ENCODE peak calls at places on chromosomes 4 and X, in five cellular contexts. P, I, R, Q and Z are unnamed samples.

GRCh38 chrX:138996268-138996667 is 284.8 kb upstream of the FGF13 start:
- DNase-seq in P (no peak), I (no peak), R (no peak), Q (no peak), Z (no peak)

GRCh38 chr4:24519649-24520048 is 64.7 kb downstream of the DHX15 start:
- DNase-seq in P (no peak), I (no peak), R (no peak), Q (no peak), Z (no peak)

GRCh38 chr4:141909541-141909940 is 273.2 kb downstream of the IL15 start:
- DNase-seq in P (no peak), I (no peak), R (no peak), Q (no peak), Z (no peak)

GRCh38 chrX:12877386-12877785 is 10.5 kb downstream of the TLR7 start:
- DNase-seq in P (no peak), I (no peak), R (no peak), Q (no peak), Z (no peak)

GRCh38 chr4:7861440-7861881 is 78.2 kb downstream of the AFAP1 start:
- DNase-seq in P (no peak), I (peak), R (no peak), Q (no peak), Z (no peak)

GRCh38 chrX:20378291-20378920 is 111.7 kb upstream of the RPS6KA3 start:
- DNase-seq in P (no peak), I (no peak), R (no peak), Q (no peak), Z (no peak)

GRCh38 chr4:108828620-108829019 is 65.8 kb upstream of the ETNPPL start:
- DNase-seq in P (no peak), I (no peak), R (no peak), Q (no peak), Z (no peak)

GRCh38 chr4:169909897-169910296 is 116.3 kb downstream of the MFAP3L start:
- DNase-seq in P (no peak), I (no peak), R (no peak), Q (no peak), Z (no peak)

GRCh38 chrX:31658360-31658759 is 586.5 kb upstream of the FTHL17 start:
- DNase-seq in P (no peak), I (no peak), R (no peak), Q (no peak), Z (no peak)

GRCh38 chrX:136200466-136200865 is 50.7 kb downstream of the MAP7D3 start:
- DNase-seq in P (no peak), I (no peak), R (no peak), Q (no peak), Z (no peak)

GRCh38 chr4:112511294-112512118 is 4.5 kb downstream of the NEUROG2 start:
- DNase-seq in P (no peak), I (no peak), R (no peak), Q (no peak), Z (no peak)

GRCh38 chrX:13938053-13938765 is 91.5 kb downstream of the GEMIN8 start:
- DNase-seq in P (no peak), I (peak), R (no peak), Q (no peak), Z (no peak)

GRCh38 chrX:39144965-39145364 is 343.7 kb downstream of the MID1IP1 start:
- DNase-seq in P (no peak), I (no peak), R (no peak), Q (no peak), Z (no peak)

GRCh38 chr4:37758226-37758625 is 68.3 kb upstream of the PGM2 start:
- DNase-seq in P (peak), I (no peak), R (no peak), Q (peak), Z (no peak)

GRCh38 chr4:8641931-8642650 is 49.5 kb downstream of the CPZ start:
- DNase-seq in P (no peak), I (no peak), R (peak), Q (peak), Z (no peak)

GRCh38 chr4:133154725-133155124 is 5.6 kb downstream of the PCDH10 start:
- DNase-seq in P (no peak), I (no peak), R (no peak), Q (no peak), Z (no peak)

GRCh38 chr4:2931765-2932560 is 31.2 kb downstream of the NOP14 start:
- DNase-seq in P (peak), I (peak), R (peak), Q (peak), Z (no peak)

GRCh38 chrX:143669395-143669794 is 33.5 kb upstream of the SLITRK4 start:
- DNase-seq in P (no peak), I (no peak), R (no peak), Q (no peak), Z (no peak)

GRCh38 chr4:186134254-186134653 is 29.8 kb downstream of the FAM149A start:
- DNase-seq in P (no peak), I (no peak), R (no peak), Q (no peak), Z (no peak)

GRCh38 chr4:75028196-75028854 is 95.4 kb downstream of the PARM1 start:
- DNase-seq in P (no peak), I (no peak), R (no peak), Q (no peak), Z (no peak)

GRCh38 chr4:139666735-139667266 is 1.2 kb downstream of the MGST2 start:
- DNase-seq in P (no peak), I (no peak), R (peak), Q (peak), Z (no peak)

GRCh38 chr4:83171640-83172039 is 57.1 kb upstream of the PLAC8 start:
- DNase-seq in P (no peak), I (no peak), R (no peak), Q (no peak), Z (no peak)

GRCh38 chrX:93874554-93874953 is 200.5 kb downstream of the FAM133A start:
- DNase-seq in P (no peak), I (peak), R (no peak), Q (no peak), Z (no peak)

GRCh38 chrX:129824620-129825019 is 19.1 kb downstream of the ZDHHC9 start:
- DNase-seq in P (no peak), I (no peak), R (no peak), Q (no peak), Z (no peak)

GRCh38 chrX:143648705-143649104 is 12.8 kb upstream of the SLITRK4 start:
- DNase-seq in P (no peak), I (peak), R (no peak), Q (no peak), Z (no peak)

GRCh38 chr4:173490817-173491518 is 39.1 kb downstream of the HAND2 start:
- DNase-seq in P (no peak), I (no peak), R (no peak), Q (no peak), Z (no peak)

GRCh38 chrX:19799319-19800182 is 87.8 kb downstream of the SH3KBP1 start:
- DNase-seq in P (no peak), I (no peak), R (no peak), Q (no peak), Z (peak)

GRCh38 chrX:105651052-105651451 is 171.3 kb upstream of the NRK start:
- DNase-seq in P (no peak), I (no peak), R (no peak), Q (no peak), Z (no peak)

GRCh38 chr4:11634283-11634682 is 205.6 kb upstream of the HS3ST1 start:
- DNase-seq in P (no peak), I (no peak), R (no peak), Q (no peak), Z (no peak)

GRCh38 chr4:141686146-141686775 is 49.9 kb downstream of the IL15 start:
- DNase-seq in P (no peak), I (no peak), R (no peak), Q (no peak), Z (no peak)

GRCh38 chrX:24647257-24648058 is at the start of gene PCYT1B:
- DNase-seq in P (peak), I (peak), R (peak), Q (peak), Z (peak)

GRCh38 chr4:112515278-112516075 is 503 bp downstream of the NEUROG2 start:
- DNase-seq in P (no peak), I (peak), R (no peak), Q (no peak), Z (no peak)

GRCh38 chr4:110532901-110533589 is 57.1 kb downstream of the ENPEP start:
- DNase-seq in P (no peak), I (no peak), R (no peak), Q (no peak), Z (no peak)

GRCh38 chr4:127598656-127599055 is 34.1 kb upstream of the INTU start:
- DNase-seq in P (no peak), I (no peak), R (no peak), Q (no peak), Z (no peak)

GRCh38 chr4:80219301-80220025 is 22.2 kb downstream of the PRDM8 start:
- DNase-seq in P (no peak), I (no peak), R (no peak), Q (no peak), Z (no peak)

GRCh38 chr4:122728781-122729330 is 3.6 kb upstream of the BBS12 start:
- DNase-seq in P (no peak), I (no peak), R (no peak), Q (no peak), Z (no peak)

GRCh38 chr4:122739174-122739573 is 6.7 kb downstream of the BBS12 start:
- DNase-seq in P (no peak), I (no peak), R (no peak), Q (no peak), Z (no peak)

GRCh38 chr4:122731676-122732075 is 828 bp upstream of the BBS12 start:
- DNase-seq in P (no peak), I (no peak), R (no peak), Q (no peak), Z (no peak)

GRCh38 chr4:122732329-122733026 is at the start of gene BBS12:
- DNase-seq in P (peak), I (peak), R (peak), Q (peak), Z (peak)

GRCh38 chr4:122733805-122734155 is 1.3 kb downstream of the BBS12 start:
- DNase-seq in P (no peak), I (no peak), R (no peak), Q (no peak), Z (no peak)
- H3K27ac ChIP-seq in P (no peak), I (no peak), R (peak), Q (peak), Z (no peak)

DNA sequence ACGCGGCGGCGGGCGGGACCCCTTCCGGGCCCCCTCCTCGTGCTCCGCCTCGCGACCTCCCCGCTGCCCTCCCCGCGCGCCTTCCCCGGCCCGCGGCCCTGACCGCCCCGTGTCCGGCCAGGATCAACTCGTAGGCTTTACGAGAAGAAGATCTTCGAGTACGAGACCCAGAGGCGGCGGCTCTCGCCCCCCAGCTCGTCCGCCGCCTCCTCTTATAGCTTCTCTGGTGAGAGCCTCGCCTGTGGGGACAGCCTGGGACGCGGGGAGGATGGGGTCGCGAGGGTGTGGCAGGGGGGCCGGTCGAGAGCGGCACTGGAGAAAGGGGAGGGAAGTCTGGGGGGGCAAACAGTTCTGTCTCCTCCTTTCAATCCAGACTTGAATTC is 465 bp downstream of the EMD start:
- DNase-seq in P (no peak), I (no peak), R (no peak), Q (no peak), Z (no peak)
- H3K27ac ChIP-seq in P (peak), I (no peak), R (peak), Q (peak), Z (peak)

GRCh38 chr4:4284827-4285618 is 4.9 kb downstream of the LYAR start:
- DNase-seq in P (no peak), I (no peak), R (no peak), Q (no peak), Z (no peak)

GRCh38 chr4:4288098-4288497 is 1.9 kb downstream of the LYAR start:
- DNase-seq in P (no peak), I (no peak), R (no peak), Q (no peak), Z (no peak)

GRCh38 chr4:4289930-4290850 is at the start of the genes LYAR and ZBTB49:
- DNase-seq in P (peak), I (peak), R (peak), Q (peak), Z (peak)

GRCh38 chr4:4289575-4289929 is 402 bp downstream of the LYAR start:
- DNase-seq in P (no peak), I (no peak), R (no peak), Q (no peak), Z (no peak)

GRCh38 chr4:4289055-4289454 is 899 bp downstream of the LYAR start:
- DNase-seq in P (no peak), I (no peak), R (no peak), Q (no peak), Z (no peak)
- H3K27ac ChIP-seq in P (no peak), I (no peak), R (no peak), Q (no peak), Z (no peak)

GRCh38 chrX:47562615-47563243 is 1.7 kb downstream of the ARAF start:
- DNase-seq in P (no peak), I (no peak), R (no peak), Q (no peak), Z (no peak)

GRCh38 chrX:47561653-47562151 is 697 bp downstream of the ARAF start:
- DNase-seq in P (no peak), I (no peak), R (no peak), Q (no peak), Z (no peak)

GRCh38 chrX:47564438-47565085 is 3.6 kb downstream of the ARAF start:
- DNase-seq in P (no peak), I (no peak), R (no peak), Q (no peak), Z (no peak)

GRCh38 chrX:47560831-47561652 is at the start of gene ARAF:
- DNase-seq in P (peak), I (peak), R (peak), Q (peak), Z (peak)

DNA sequence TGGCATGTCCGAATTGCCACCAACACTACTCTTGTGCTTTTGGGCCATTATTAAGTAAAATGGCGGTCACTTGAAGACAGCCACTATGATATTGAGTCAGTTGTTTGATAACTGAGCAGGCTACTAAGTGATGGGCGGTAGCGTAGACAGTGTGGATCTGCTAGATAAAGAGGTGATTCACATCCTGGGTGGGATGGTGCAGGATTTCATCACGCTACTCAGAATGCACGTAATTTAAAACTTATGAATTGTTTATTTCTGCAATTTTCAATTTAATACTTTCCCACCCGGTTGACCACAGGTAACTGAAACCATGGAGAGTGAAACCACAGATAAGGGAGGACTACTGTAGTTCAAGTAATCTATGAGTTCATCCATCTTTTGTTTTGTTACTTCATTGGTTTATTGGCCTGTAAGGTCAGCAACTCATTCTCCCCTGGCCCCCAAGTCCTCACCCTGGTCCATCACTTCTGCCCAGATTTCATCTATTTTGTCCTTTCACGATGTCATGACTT is 2.9 kb downstream of the ARAF start:
- DNase-seq in P (no peak), I (no peak), R (no peak), Q (no peak), Z (no peak)
- H3K27ac ChIP-seq in P (no peak), I (no peak), R (no peak), Q (no peak), Z (no peak)

GRCh38 chr4:40280586-40280985 is 54.5 kb upstream of the CHRNA9 start:
- DNase-seq in P (no peak), I (no peak), R (no peak), Q (no peak), Z (no peak)
- H3K27ac ChIP-seq in P (no peak), I (no peak), R (no peak), Q (no peak), Z (no peak)

GRCh38 chrX:102697506-102697905 is 14.7 kb upstream of the GPRASP2 start:
- DNase-seq in P (no peak), I (no peak), R (no peak), Q (no peak), Z (no peak)
- H3K27ac ChIP-seq in P (no peak), I (no peak), R (no peak), Q (no peak), Z (no peak)

GRCh38 chr4:124940387-124940786 is 227.9 kb upstream of the ANKRD50 start:
- DNase-seq in P (no peak), I (no peak), R (no peak), Q (no peak), Z (no peak)
- H3K27ac ChIP-seq in P (peak), I (no peak), R (peak), Q (peak), Z (no peak)